ENCODE peak calls at places on chromosomes 2 and 18, in eight cellular contexts. One of them, this sample, is unnamed.

GRCh38 chr2:175251425-175252041 is 70.0 kb upstream of the ATP5MC3 start:
- DNase-seq in HFFc6: peak
- DNase-seq in cardiac fibroblast: peak
- DNase-seq in thoracic aorta: no peak
- DNase-seq in B cell: peak
- DNase-seq in brain microvascular endothelial cell: peak
- DNase-seq in foreskin fibroblast: peak
- DNase-seq in neural crest cell: peak
- DNase-seq in this sample: peak

GRCh38 chr2:120397362-120397811 is 51.5 kb downstream of the INHBB start:
- DNase-seq in HFFc6: peak
- DNase-seq in cardiac fibroblast: no peak
- DNase-seq in thoracic aorta: no peak
- DNase-seq in B cell: no peak
- DNase-seq in brain microvascular endothelial cell: no peak
- DNase-seq in foreskin fibroblast: peak
- DNase-seq in neural crest cell: no peak
- DNase-seq in this sample: no peak

GRCh38 chr18:39596891-39597290 is 2031.3 kb upstream of the CELF4 start:
- DNase-seq in HFFc6: no peak
- DNase-seq in cardiac fibroblast: no peak
- DNase-seq in thoracic aorta: no peak
- DNase-seq in B cell: no peak
- DNase-seq in brain microvascular endothelial cell: no peak
- DNase-seq in foreskin fibroblast: no peak
- DNase-seq in neural crest cell: no peak
- DNase-seq in this sample: no peak

GRCh38 chr2:11745613-11746375 is 638 bp upstream of the LPIN1 start:
- DNase-seq in HFFc6: no peak
- DNase-seq in cardiac fibroblast: no peak
- DNase-seq in thoracic aorta: no peak
- DNase-seq in B cell: no peak
- DNase-seq in brain microvascular endothelial cell: no peak
- DNase-seq in foreskin fibroblast: no peak
- DNase-seq in neural crest cell: no peak
- DNase-seq in this sample: no peak

GRCh38 chr2:185187421-185187820 is 551.2 kb upstream of the FSIP2 start:
- DNase-seq in HFFc6: no peak
- DNase-seq in cardiac fibroblast: no peak
- DNase-seq in thoracic aorta: no peak
- DNase-seq in B cell: no peak
- DNase-seq in brain microvascular endothelial cell: no peak
- DNase-seq in foreskin fibroblast: no peak
- DNase-seq in neural crest cell: no peak
- DNase-seq in this sample: no peak

GRCh38 chr18:55233850-55234249 is 274.6 kb upstream of the CCDC68 start:
- DNase-seq in HFFc6: no peak
- DNase-seq in cardiac fibroblast: peak
- DNase-seq in thoracic aorta: no peak
- DNase-seq in B cell: no peak
- DNase-seq in brain microvascular endothelial cell: peak
- DNase-seq in foreskin fibroblast: peak
- DNase-seq in neural crest cell: no peak
- DNase-seq in this sample: no peak

GRCh38 chr2:112474844-112475486 is 7.0 kb upstream of the TTL start:
- DNase-seq in HFFc6: peak
- DNase-seq in cardiac fibroblast: peak
- DNase-seq in thoracic aorta: no peak
- DNase-seq in B cell: no peak
- DNase-seq in brain microvascular endothelial cell: peak
- DNase-seq in foreskin fibroblast: peak
- DNase-seq in neural crest cell: no peak
- DNase-seq in this sample: no peak

GRCh38 chr2:85710687-85711577 is 16.8 kb downstream of the GNLY start:
- DNase-seq in HFFc6: no peak
- DNase-seq in cardiac fibroblast: peak
- DNase-seq in thoracic aorta: no peak
- DNase-seq in B cell: no peak
- DNase-seq in brain microvascular endothelial cell: no peak
- DNase-seq in foreskin fibroblast: no peak
- DNase-seq in neural crest cell: no peak
- DNase-seq in this sample: no peak

GRCh38 chr18:13813271-13813849 is 10.6 kb upstream of the MC5R start:
- DNase-seq in HFFc6: peak
- DNase-seq in cardiac fibroblast: peak
- DNase-seq in thoracic aorta: no peak
- DNase-seq in B cell: peak
- DNase-seq in brain microvascular endothelial cell: peak
- DNase-seq in foreskin fibroblast: peak
- DNase-seq in neural crest cell: peak
- DNase-seq in this sample: no peak

GRCh38 chr18:58953627-58954026 is 89.0 kb downstream of the ZNF532 start:
- DNase-seq in HFFc6: no peak
- DNase-seq in cardiac fibroblast: no peak
- DNase-seq in thoracic aorta: no peak
- DNase-seq in B cell: no peak
- DNase-seq in brain microvascular endothelial cell: no peak
- DNase-seq in foreskin fibroblast: no peak
- DNase-seq in neural crest cell: no peak
- DNase-seq in this sample: no peak

GRCh38 chr2:116511426-116511825 is 1303.1 kb upstream of the DDX18 start:
- DNase-seq in HFFc6: no peak
- DNase-seq in cardiac fibroblast: no peak
- DNase-seq in thoracic aorta: no peak
- DNase-seq in B cell: no peak
- DNase-seq in brain microvascular endothelial cell: no peak
- DNase-seq in foreskin fibroblast: no peak
- DNase-seq in neural crest cell: no peak
- DNase-seq in this sample: no peak

GRCh38 chr2:142531375-142531774 is 346.1 kb upstream of the KYNU start:
- DNase-seq in HFFc6: no peak
- DNase-seq in cardiac fibroblast: no peak
- DNase-seq in thoracic aorta: no peak
- DNase-seq in B cell: no peak
- DNase-seq in brain microvascular endothelial cell: peak
- DNase-seq in foreskin fibroblast: no peak
- DNase-seq in neural crest cell: no peak
- DNase-seq in this sample: no peak

GRCh38 chr2:10487144-10488104 is 39.3 kb upstream of the ODC1 start:
- DNase-seq in HFFc6: no peak
- DNase-seq in cardiac fibroblast: peak
- DNase-seq in thoracic aorta: no peak
- DNase-seq in B cell: no peak
- DNase-seq in brain microvascular endothelial cell: no peak
- DNase-seq in foreskin fibroblast: no peak
- DNase-seq in neural crest cell: no peak
- DNase-seq in this sample: no peak

GRCh38 chr2:26759845-26760244 is 4.2 kb upstream of the SLC35F6 start:
- DNase-seq in HFFc6: no peak
- DNase-seq in cardiac fibroblast: no peak
- DNase-seq in thoracic aorta: no peak
- DNase-seq in B cell: no peak
- DNase-seq in brain microvascular endothelial cell: no peak
- DNase-seq in foreskin fibroblast: no peak
- DNase-seq in neural crest cell: no peak
- DNase-seq in this sample: no peak

GRCh38 chr2:239732666-239733010 is 292.5 kb downstream of the NDUFA10 start:
- DNase-seq in HFFc6: no peak
- DNase-seq in cardiac fibroblast: no peak
- DNase-seq in thoracic aorta: no peak
- DNase-seq in B cell: no peak
- DNase-seq in brain microvascular endothelial cell: no peak
- DNase-seq in foreskin fibroblast: no peak
- DNase-seq in neural crest cell: no peak
- DNase-seq in this sample: no peak

GRCh38 chr2:50951416-50951815 is 80.5 kb downstream of the NRXN1 start:
- DNase-seq in HFFc6: no peak
- DNase-seq in cardiac fibroblast: peak
- DNase-seq in thoracic aorta: no peak
- DNase-seq in B cell: no peak
- DNase-seq in brain microvascular endothelial cell: no peak
- DNase-seq in foreskin fibroblast: peak
- DNase-seq in neural crest cell: no peak
- DNase-seq in this sample: no peak

GRCh38 chr2:69770193-69770702 is 28.3 kb downstream of the ANXA4 start:
- DNase-seq in HFFc6: peak
- DNase-seq in cardiac fibroblast: peak
- DNase-seq in thoracic aorta: no peak
- DNase-seq in B cell: no peak
- DNase-seq in brain microvascular endothelial cell: peak
- DNase-seq in foreskin fibroblast: peak
- DNase-seq in neural crest cell: no peak
- DNase-seq in this sample: peak

DNA sequence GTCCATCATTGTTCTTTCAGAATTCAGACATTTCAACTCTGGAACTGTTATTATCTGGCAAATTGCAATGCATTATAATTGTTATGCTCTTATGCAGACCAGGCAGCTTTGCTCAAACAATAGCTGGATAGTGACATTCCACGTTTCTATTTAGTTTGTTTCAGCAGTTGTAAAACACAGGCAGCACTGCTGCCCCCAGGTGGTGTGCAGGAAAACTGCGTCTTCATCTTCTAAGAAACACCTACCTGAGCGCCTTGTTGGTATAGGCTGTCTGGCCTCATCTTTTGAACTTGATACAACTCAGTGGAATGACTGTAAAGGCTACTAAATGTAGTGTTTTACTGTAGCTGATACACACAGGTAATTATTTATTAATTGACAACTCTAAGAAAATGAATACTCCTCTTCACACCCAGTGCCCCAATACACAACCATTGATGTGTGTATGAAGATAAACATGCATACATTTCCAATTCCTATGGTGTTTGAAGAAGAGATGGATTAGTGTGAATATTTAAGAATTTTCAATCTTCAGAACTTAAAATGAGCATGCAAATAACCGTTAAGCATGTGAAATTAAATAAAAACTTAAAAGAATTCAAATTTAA is 85.5 kb downstream of the CD8B2 start:
- DNase-seq in HFFc6: peak
- DNase-seq in cardiac fibroblast: peak
- DNase-seq in thoracic aorta: no peak
- DNase-seq in B cell: peak
- DNase-seq in brain microvascular endothelial cell: no peak
- DNase-seq in foreskin fibroblast: no peak
- DNase-seq in neural crest cell: no peak
- DNase-seq in this sample: no peak
- TF ChIP-seq CTCF in HFFc6: peak
- TF ChIP-seq CTCF in cardiac fibroblast: peak
- TF ChIP-seq CTCF in thoracic aorta: peak
- TF ChIP-seq CTCF in B cell: peak
- TF ChIP-seq CTCF in brain microvascular endothelial cell: peak
- TF ChIP-seq CTCF in foreskin fibroblast: peak
- TF ChIP-seq CTCF in neural crest cell: peak
- TF ChIP-seq CTCF in this sample: peak

GRCh38 chr2:3649581-3649980 is 8.4 kb upstream of the ALLC start:
- DNase-seq in HFFc6: no peak
- DNase-seq in cardiac fibroblast: no peak
- DNase-seq in thoracic aorta: no peak
- DNase-seq in B cell: no peak
- DNase-seq in brain microvascular endothelial cell: no peak
- DNase-seq in foreskin fibroblast: no peak
- DNase-seq in neural crest cell: no peak
- DNase-seq in this sample: no peak

GRCh38 chr2:3647831-3648651 is 10.0 kb upstream of the ALLC start:
- DNase-seq in HFFc6: no peak
- DNase-seq in cardiac fibroblast: no peak
- DNase-seq in thoracic aorta: no peak
- DNase-seq in B cell: no peak
- DNase-seq in brain microvascular endothelial cell: no peak
- DNase-seq in foreskin fibroblast: no peak
- DNase-seq in neural crest cell: no peak
- DNase-seq in this sample: no peak

GRCh38 chr2:3648652-3649177 is 9.3 kb upstream of the ALLC start:
- DNase-seq in HFFc6: no peak
- DNase-seq in cardiac fibroblast: no peak
- DNase-seq in thoracic aorta: no peak
- DNase-seq in B cell: no peak
- DNase-seq in brain microvascular endothelial cell: no peak
- DNase-seq in foreskin fibroblast: no peak
- DNase-seq in neural crest cell: no peak
- DNase-seq in this sample: no peak

GRCh38 chr2:3651686-3652516 is 6.1 kb upstream of the ALLC start:
- DNase-seq in HFFc6: no peak
- DNase-seq in cardiac fibroblast: peak
- DNase-seq in thoracic aorta: no peak
- DNase-seq in B cell: peak
- DNase-seq in brain microvascular endothelial cell: peak
- DNase-seq in foreskin fibroblast: no peak
- DNase-seq in neural crest cell: peak
- DNase-seq in this sample: no peak

GRCh38 chr2:3650140-3650944 is 7.7 kb upstream of the ALLC start:
- DNase-seq in HFFc6: no peak
- DNase-seq in cardiac fibroblast: no peak
- DNase-seq in thoracic aorta: no peak
- DNase-seq in B cell: no peak
- DNase-seq in brain microvascular endothelial cell: no peak
- DNase-seq in foreskin fibroblast: no peak
- DNase-seq in neural crest cell: no peak
- DNase-seq in this sample: no peak
- TF ChIP-seq CTCF in HFFc6: no peak
- TF ChIP-seq CTCF in cardiac fibroblast: no peak
- TF ChIP-seq CTCF in thoracic aorta: no peak
- TF ChIP-seq CTCF in B cell: no peak
- TF ChIP-seq CTCF in brain microvascular endothelial cell: no peak
- TF ChIP-seq CTCF in foreskin fibroblast: no peak
- TF ChIP-seq CTCF in neural crest cell: no peak
- TF ChIP-seq CTCF in this sample: no peak

GRCh38 chr2:17148298-17149228 is 369.7 kb downstream of the RAD51AP2 start:
- DNase-seq in HFFc6: no peak
- DNase-seq in cardiac fibroblast: peak
- DNase-seq in thoracic aorta: no peak
- DNase-seq in B cell: peak
- DNase-seq in brain microvascular endothelial cell: peak
- DNase-seq in foreskin fibroblast: peak
- DNase-seq in neural crest cell: peak
- DNase-seq in this sample: no peak
- TF ChIP-seq CTCF in HFFc6: no peak
- TF ChIP-seq CTCF in cardiac fibroblast: peak
- TF ChIP-seq CTCF in thoracic aorta: no peak
- TF ChIP-seq CTCF in B cell: no peak
- TF ChIP-seq CTCF in brain microvascular endothelial cell: peak
- TF ChIP-seq CTCF in foreskin fibroblast: peak
- TF ChIP-seq CTCF in neural crest cell: peak
- TF ChIP-seq CTCF in this sample: peak

DNA sequence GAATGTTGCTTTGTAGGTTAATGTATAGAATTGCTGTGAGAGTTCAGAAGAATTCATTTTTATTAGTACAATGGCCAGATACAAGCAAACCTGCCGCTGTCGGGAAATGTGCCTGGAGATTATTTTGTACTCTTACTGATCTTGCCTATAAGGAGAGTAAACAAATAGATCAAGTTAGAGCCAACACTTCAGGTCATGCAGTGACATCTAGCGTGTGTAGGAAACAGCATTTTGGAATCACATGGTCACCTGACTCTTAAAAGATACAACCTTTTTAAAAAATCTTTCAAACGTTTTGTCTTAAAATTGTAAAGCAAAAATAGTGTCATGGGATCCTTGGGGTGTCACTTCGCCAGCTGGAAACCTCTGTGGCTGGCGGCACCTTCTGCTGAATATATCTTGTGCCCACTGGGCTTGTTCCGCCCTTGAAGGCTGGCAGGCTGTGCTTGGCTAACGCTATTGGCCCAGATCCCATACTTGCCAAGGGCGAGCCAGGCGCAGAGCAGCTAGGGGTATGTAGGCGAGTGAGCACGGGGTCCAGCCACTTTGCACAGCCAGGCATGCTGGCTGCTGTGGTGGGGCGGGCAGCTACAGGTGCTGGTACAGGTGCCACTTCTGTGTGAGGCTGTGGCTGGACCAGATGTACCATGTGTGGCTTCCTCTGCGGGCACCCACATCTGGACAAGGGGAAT is 19.5 kb upstream of the RPRM start:
- DNase-seq in HFFc6: no peak
- DNase-seq in cardiac fibroblast: no peak
- DNase-seq in thoracic aorta: no peak
- DNase-seq in B cell: no peak
- DNase-seq in brain microvascular endothelial cell: no peak
- DNase-seq in foreskin fibroblast: no peak
- DNase-seq in neural crest cell: no peak
- DNase-seq in this sample: no peak
- TF ChIP-seq CTCF in HFFc6: no peak
- TF ChIP-seq CTCF in cardiac fibroblast: no peak
- TF ChIP-seq CTCF in thoracic aorta: no peak
- TF ChIP-seq CTCF in B cell: no peak
- TF ChIP-seq CTCF in brain microvascular endothelial cell: no peak
- TF ChIP-seq CTCF in foreskin fibroblast: no peak
- TF ChIP-seq CTCF in neural crest cell: no peak
- TF ChIP-seq CTCF in this sample: no peak